ENCODE peak calls at places on chromosomes 13 and 19, in ten cellular contexts. One of them, this sample, is unnamed.
A peak's percentile ranks its signal among the peaks of the same experiment; 100 is the strongest.

GRCh38 chr19:37507167-37507464 is 377 bp downstream of the ZNF793 start:
- DNase-seq in NB4: no peak
- DNase-seq in sigmoid colon: no peak
- DNase-seq in ovary: no peak
- DNase-seq in tibial nerve: no peak
- DNase-seq in body of pancreas: no peak
- DNase-seq in gastrocnemius medialis: no peak
- DNase-seq in heart left ventricle: no peak
- DNase-seq in K562: no peak
- DNase-seq in lower leg skin: no peak
- DNase-seq in this sample: no peak

GRCh38 chr19:17104679-17105078 is 29.1 kb downstream of the MYO9B start:
- DNase-seq in K562: no peak
- DNase-seq in heart left ventricle: no peak
- DNase-seq in ovary: no peak
- DNase-seq in tibial nerve: no peak
- DNase-seq in sigmoid colon: no peak
- DNase-seq in body of pancreas: no peak
- DNase-seq in NB4: no peak
- DNase-seq in lower leg skin: no peak
- DNase-seq in gastrocnemius medialis: no peak
- DNase-seq in this sample: no peak

GRCh38 chr13:99033814-99034213 is 56.0 kb upstream of the DOCK9 start:
- DNase-seq in heart left ventricle: no peak
- DNase-seq in NB4: peak; percentile 34
- DNase-seq in gastrocnemius medialis: no peak
- DNase-seq in K562: no peak
- DNase-seq in sigmoid colon: no peak
- DNase-seq in body of pancreas: no peak
- DNase-seq in lower leg skin: no peak
- DNase-seq in tibial nerve: no peak
- DNase-seq in ovary: no peak
- DNase-seq in this sample: no peak

GRCh38 chr13:44155422-44156293 is 218.0 kb upstream of the SERP2 start:
- DNase-seq in K562: no peak
- DNase-seq in NB4: no peak
- DNase-seq in heart left ventricle: peak; percentile 67
- DNase-seq in sigmoid colon: peak; percentile 93
- DNase-seq in gastrocnemius medialis: peak; percentile 75
- DNase-seq in ovary: peak; percentile 70
- DNase-seq in lower leg skin: peak; percentile 54
- DNase-seq in tibial nerve: peak; percentile 59
- DNase-seq in body of pancreas: peak; percentile 74
- DNase-seq in this sample: no peak

GRCh38 chr19:5154129-5154798 is 185.4 kb downstream of the KDM4B start:
- DNase-seq in heart left ventricle: peak; percentile 11
- DNase-seq in NB4: peak; percentile 45
- DNase-seq in gastrocnemius medialis: peak; percentile 43
- DNase-seq in sigmoid colon: peak; percentile 65
- DNase-seq in tibial nerve: no peak
- DNase-seq in lower leg skin: no peak
- DNase-seq in ovary: peak; percentile 56
- DNase-seq in body of pancreas: peak; percentile 56
- DNase-seq in K562: peak; percentile 79
- DNase-seq in this sample: no peak

GRCh38 chr19:19748249-19748938 is 15.5 kb upstream of the ZNF14 start:
- DNase-seq in lower leg skin: no peak
- DNase-seq in body of pancreas: no peak
- DNase-seq in sigmoid colon: no peak
- DNase-seq in NB4: no peak
- DNase-seq in K562: no peak
- DNase-seq in ovary: no peak
- DNase-seq in gastrocnemius medialis: no peak
- DNase-seq in tibial nerve: no peak
- DNase-seq in heart left ventricle: no peak
- DNase-seq in this sample: no peak

GRCh38 chr13:50222569-50223332 is 207.5 kb downstream of the KCNRG start:
- DNase-seq in body of pancreas: peak; percentile 52
- DNase-seq in sigmoid colon: peak; percentile 87
- DNase-seq in tibial nerve: peak; percentile 76
- DNase-seq in K562: no peak
- DNase-seq in gastrocnemius medialis: peak; percentile 82
- DNase-seq in ovary: peak; percentile 41
- DNase-seq in NB4: peak; percentile 94
- DNase-seq in heart left ventricle: peak; percentile 30
- DNase-seq in lower leg skin: peak; percentile 43
- DNase-seq in this sample: no peak

GRCh38 chr13:25171517-25172302 is at the start of gene AMER2:
- DNase-seq in gastrocnemius medialis: no peak
- DNase-seq in K562: no peak
- DNase-seq in lower leg skin: no peak
- DNase-seq in body of pancreas: peak; percentile 61
- DNase-seq in tibial nerve: peak; percentile 46
- DNase-seq in sigmoid colon: peak; percentile 79
- DNase-seq in heart left ventricle: no peak
- DNase-seq in ovary: peak; percentile 42
- DNase-seq in NB4: no peak
- DNase-seq in this sample: no peak

GRCh38 chr19:46828484-46828883 is 22.2 kb downstream of the AP2S1 start:
- DNase-seq in sigmoid colon: no peak
- DNase-seq in NB4: no peak
- DNase-seq in tibial nerve: no peak
- DNase-seq in ovary: no peak
- DNase-seq in K562: no peak
- DNase-seq in heart left ventricle: no peak
- DNase-seq in gastrocnemius medialis: no peak
- DNase-seq in body of pancreas: no peak
- DNase-seq in lower leg skin: no peak
- DNase-seq in this sample: no peak

GRCh38 chr13:114146629-114147028 is 14.2 kb upstream of the RASA3 start:
- DNase-seq in body of pancreas: peak; percentile 9
- DNase-seq in K562: peak; percentile 35
- DNase-seq in gastrocnemius medialis: no peak
- DNase-seq in ovary: no peak
- DNase-seq in lower leg skin: no peak
- DNase-seq in heart left ventricle: peak; percentile 4
- DNase-seq in sigmoid colon: no peak
- DNase-seq in NB4: no peak
- DNase-seq in tibial nerve: no peak
- DNase-seq in this sample: no peak

GRCh38 chr13:87122551-87122950 is 548.6 kb upstream of the SLITRK5 start:
- DNase-seq in ovary: no peak
- DNase-seq in sigmoid colon: no peak
- DNase-seq in NB4: peak; percentile 55
- DNase-seq in gastrocnemius medialis: no peak
- DNase-seq in body of pancreas: no peak
- DNase-seq in lower leg skin: no peak
- DNase-seq in K562: no peak
- DNase-seq in tibial nerve: no peak
- DNase-seq in heart left ventricle: no peak
- DNase-seq in this sample: no peak

DNA sequence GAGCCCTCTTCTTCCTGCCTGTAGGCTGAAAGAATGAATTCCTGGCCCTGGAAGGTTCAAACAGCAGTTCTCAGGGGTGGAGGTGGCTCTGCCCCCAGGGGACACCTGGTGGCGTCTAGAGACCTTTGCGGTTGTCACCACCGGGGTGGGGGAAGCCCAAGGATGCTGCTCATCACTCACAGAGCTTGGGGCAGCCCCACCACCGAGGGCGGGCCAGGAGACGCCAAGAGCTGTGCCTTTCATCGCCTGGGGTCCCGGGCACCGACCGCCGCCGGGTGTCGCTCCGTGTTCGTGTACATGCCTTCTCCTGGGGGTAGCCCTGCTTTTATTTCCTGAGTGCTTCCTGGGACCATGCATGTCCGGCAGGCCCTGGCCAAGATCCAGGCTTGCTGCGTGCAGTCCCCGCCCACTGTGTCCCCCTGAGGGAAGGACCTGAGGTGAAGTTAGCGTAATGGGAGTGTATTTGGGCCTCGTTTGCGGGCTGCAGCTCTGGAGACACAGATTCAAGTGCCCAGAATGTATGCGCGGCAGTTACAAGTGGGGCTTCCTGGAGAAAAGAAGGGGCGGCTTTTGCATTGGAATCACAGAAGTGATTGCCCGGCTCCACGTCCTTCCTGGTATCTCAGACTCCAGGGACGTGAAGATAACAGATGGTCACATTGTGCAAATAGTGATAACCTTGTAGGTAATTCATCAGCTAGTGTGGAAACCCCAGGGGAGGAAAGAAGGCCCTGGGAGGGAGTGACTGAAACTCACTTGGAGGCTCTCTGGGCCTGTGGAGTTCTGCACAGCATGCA is 7.8 kb downstream of the DOT1L start:
- DNase-seq in K562: peak; percentile 74
- DNase-seq in lower leg skin: no peak
- DNase-seq in heart left ventricle: no peak
- DNase-seq in NB4: no peak
- DNase-seq in gastrocnemius medialis: no peak
- DNase-seq in sigmoid colon: no peak
- DNase-seq in body of pancreas: peak; percentile 59
- DNase-seq in ovary: peak; percentile 62
- DNase-seq in tibial nerve: no peak
- DNase-seq in this sample: no peak
- TF ChIP-seq POLR2A in K562: no peak
- TF ChIP-seq POLR2A in lower leg skin: no peak
- TF ChIP-seq POLR2A in heart left ventricle: no peak
- TF ChIP-seq POLR2A in NB4: no peak
- TF ChIP-seq POLR2A in gastrocnemius medialis: no peak
- TF ChIP-seq POLR2A in sigmoid colon: no peak
- TF ChIP-seq POLR2A in body of pancreas: no peak
- TF ChIP-seq POLR2A in ovary: no peak
- TF ChIP-seq POLR2A in tibial nerve: no peak
- TF ChIP-seq POLR2A in this sample: no peak

GRCh38 chr13:101516262-101516661 is 63.8 kb downstream of the ITGBL1 start:
- DNase-seq in body of pancreas: no peak
- DNase-seq in sigmoid colon: no peak
- DNase-seq in lower leg skin: no peak
- DNase-seq in NB4: no peak
- DNase-seq in tibial nerve: no peak
- DNase-seq in ovary: no peak
- DNase-seq in K562: no peak
- DNase-seq in gastrocnemius medialis: no peak
- DNase-seq in heart left ventricle: no peak
- DNase-seq in this sample: no peak
- TF ChIP-seq POLR2A in body of pancreas: no peak
- TF ChIP-seq POLR2A in sigmoid colon: no peak
- TF ChIP-seq POLR2A in lower leg skin: no peak
- TF ChIP-seq POLR2A in NB4: no peak
- TF ChIP-seq POLR2A in tibial nerve: no peak
- TF ChIP-seq POLR2A in ovary: no peak
- TF ChIP-seq POLR2A in K562: no peak
- TF ChIP-seq POLR2A in gastrocnemius medialis: no peak
- TF ChIP-seq POLR2A in heart left ventricle: no peak
- TF ChIP-seq POLR2A in this sample: no peak

GRCh38 chr13:30305456-30305855 is 1.9 kb downstream of the KATNAL1 start:
- DNase-seq in sigmoid colon: no peak
- DNase-seq in K562: no peak
- DNase-seq in ovary: no peak
- DNase-seq in body of pancreas: no peak
- DNase-seq in heart left ventricle: no peak
- DNase-seq in NB4: no peak
- DNase-seq in gastrocnemius medialis: no peak
- DNase-seq in lower leg skin: no peak
- DNase-seq in tibial nerve: no peak
- DNase-seq in this sample: no peak

GRCh38 chr13:30307966-30308290 is 577 bp upstream of the KATNAL1 start:
- DNase-seq in heart left ventricle: no peak
- DNase-seq in lower leg skin: no peak
- DNase-seq in body of pancreas: no peak
- DNase-seq in sigmoid colon: no peak
- DNase-seq in K562: no peak
- DNase-seq in ovary: no peak
- DNase-seq in gastrocnemius medialis: no peak
- DNase-seq in tibial nerve: no peak
- DNase-seq in NB4: no peak
- DNase-seq in this sample: no peak

GRCh38 chr13:30308548-30308947 is 1.2 kb upstream of the KATNAL1 start:
- DNase-seq in body of pancreas: no peak
- DNase-seq in tibial nerve: no peak
- DNase-seq in K562: peak; percentile 67
- DNase-seq in ovary: no peak
- DNase-seq in sigmoid colon: no peak
- DNase-seq in gastrocnemius medialis: no peak
- DNase-seq in NB4: peak; percentile 75
- DNase-seq in lower leg skin: no peak
- DNase-seq in heart left ventricle: no peak
- DNase-seq in this sample: no peak

GRCh38 chr13:30306762-30307193 is 573 bp downstream of the KATNAL1 start:
- DNase-seq in K562: peak; percentile 78
- DNase-seq in heart left ventricle: peak; percentile 96
- DNase-seq in sigmoid colon: peak; percentile 97
- DNase-seq in lower leg skin: peak; percentile 92
- DNase-seq in NB4: peak; percentile 95
- DNase-seq in body of pancreas: peak; percentile 93
- DNase-seq in ovary: peak; percentile 95
- DNase-seq in gastrocnemius medialis: peak; percentile 88
- DNase-seq in tibial nerve: peak; percentile 94
- DNase-seq in this sample: peak; percentile 47

DNA sequence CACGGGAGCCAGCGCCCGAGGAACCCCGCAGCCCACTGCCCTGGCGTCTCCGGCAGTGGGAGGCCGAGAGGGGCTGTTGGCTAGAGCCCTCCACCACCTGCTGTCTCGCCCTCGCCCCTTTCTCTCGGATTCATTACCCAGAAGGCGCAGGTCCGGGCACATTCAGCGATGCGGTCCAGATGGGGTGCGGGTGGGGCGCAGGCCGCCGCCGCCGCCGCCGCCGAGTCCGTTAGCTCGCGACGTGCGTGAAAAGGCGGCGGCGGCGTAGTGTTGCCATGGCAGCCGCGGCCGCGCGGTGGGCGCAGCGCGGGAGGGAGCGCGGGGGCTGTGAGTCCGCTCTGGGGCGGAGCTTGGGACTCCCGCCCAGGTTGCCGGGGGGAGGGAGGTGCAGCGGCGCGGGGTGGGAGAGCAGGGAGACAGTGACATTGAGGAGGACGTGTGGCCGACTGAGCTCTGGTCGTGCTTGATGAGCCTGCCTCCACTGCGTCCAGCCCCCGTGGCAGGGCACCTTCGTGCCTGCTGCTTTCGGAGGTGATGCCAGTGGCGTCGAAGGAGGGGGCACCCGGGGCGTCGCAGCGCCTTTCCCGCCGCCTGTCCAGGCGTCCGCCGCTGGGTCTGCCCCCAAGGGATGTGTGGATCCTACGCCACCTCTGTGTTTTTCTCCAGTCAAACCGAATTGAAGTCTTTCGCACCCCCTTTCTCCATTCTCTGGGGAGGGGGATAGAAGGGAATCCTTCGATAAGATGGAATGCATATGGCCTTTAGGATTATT is at the start of gene KATNAL1:
- DNase-seq in K562: peak; percentile 84
- DNase-seq in heart left ventricle: peak; percentile 85
- DNase-seq in sigmoid colon: peak; percentile 91
- DNase-seq in NB4: peak; percentile 87
- DNase-seq in lower leg skin: peak; percentile 57
- DNase-seq in gastrocnemius medialis: peak; percentile 80
- DNase-seq in ovary: peak; percentile 89
- DNase-seq in tibial nerve: peak; percentile 55
- DNase-seq in body of pancreas: peak; percentile 71
- DNase-seq in this sample: peak; percentile 39
- TF ChIP-seq POLR2A in K562: peak; percentile 87
- TF ChIP-seq POLR2A in heart left ventricle: peak; percentile 66
- TF ChIP-seq POLR2A in sigmoid colon: peak; percentile 18
- TF ChIP-seq POLR2A in NB4: peak; percentile 16
- TF ChIP-seq POLR2A in lower leg skin: no peak
- TF ChIP-seq POLR2A in gastrocnemius medialis: peak; percentile 17
- TF ChIP-seq POLR2A in ovary: peak; percentile 15
- TF ChIP-seq POLR2A in tibial nerve: no peak
- TF ChIP-seq POLR2A in body of pancreas: peak; percentile 39
- TF ChIP-seq POLR2A in this sample: peak; percentile 87

GRCh38 chr19:21835810-21836444 is at the start of gene ZNF43:
- DNase-seq in body of pancreas: peak; percentile 96
- DNase-seq in NB4: peak; percentile 92
- DNase-seq in sigmoid colon: peak; percentile 99
- DNase-seq in ovary: peak; percentile 97
- DNase-seq in lower leg skin: peak; percentile 98
- DNase-seq in heart left ventricle: peak; percentile 98
- DNase-seq in K562: peak; percentile 85
- DNase-seq in gastrocnemius medialis: peak; percentile 94
- DNase-seq in tibial nerve: peak; percentile 98
- DNase-seq in this sample: peak; percentile 45
- TF ChIP-seq POLR2A in body of pancreas: peak; percentile 92
- TF ChIP-seq POLR2A in NB4: peak; percentile 71
- TF ChIP-seq POLR2A in sigmoid colon: peak; percentile 81
- TF ChIP-seq POLR2A in ovary: peak; percentile 75
- TF ChIP-seq POLR2A in lower leg skin: no peak
- TF ChIP-seq POLR2A in heart left ventricle: peak; percentile 86
- TF ChIP-seq POLR2A in K562: peak; percentile 89
- TF ChIP-seq POLR2A in gastrocnemius medialis: peak; percentile 55
- TF ChIP-seq POLR2A in tibial nerve: peak; percentile 58
- TF ChIP-seq POLR2A in this sample: no peak